ENCODE peak calls at places on chromosomes 12 and 14, in five cellular contexts. P, J, A, U and O are unnamed samples.

GRCh38 chr14:104696671-104697316 is 7.4 kb downstream of the INF2 start:
- DNase-seq in P (no peak), J (no peak), A (no peak), U (no peak), O (peak; percentile 26)

GRCh38 chr14:94337274-94337673 is 14.1 kb upstream of the SERPINA6 start:
- DNase-seq in P (no peak), J (no peak), A (no peak), U (no peak), O (no peak)

GRCh38 chr12:62632521-62632920 is 165.9 kb downstream of the MON2 start:
- DNase-seq in P (no peak), J (no peak), A (peak; percentile 23), U (peak; percentile 23), O (peak; percentile 66)

GRCh38 chr12:47991592-47991991 is 12.7 kb downstream of the COL2A1 start:
- DNase-seq in P (no peak), J (no peak), A (no peak), U (no peak), O (no peak)

GRCh38 chr12:126831115-126831514 is 1435.9 kb upstream of the TMEM132C start:
- DNase-seq in P (no peak), J (no peak), A (no peak), U (no peak), O (no peak)

GRCh38 chr14:73802431-73803188 is 49.0 kb upstream of the PTGR2 start:
- DNase-seq in P (no peak), J (no peak), A (peak; percentile 43), U (peak; percentile 16), O (no peak)

GRCh38 chr12:93536111-93536765 is 36.2 kb upstream of the SOCS2 start:
- DNase-seq in P (no peak), J (no peak), A (no peak), U (no peak), O (peak; percentile 8)

GRCh38 chr14:64970041-64970440 is 2.1 kb downstream of the RAB15 start:
- DNase-seq in P (no peak), J (no peak), A (no peak), U (no peak), O (no peak)

GRCh38 chr14:35305633-35306032 is 13.5 kb downstream of the PSMA6 start:
- DNase-seq in P (no peak), J (no peak), A (no peak), U (no peak), O (no peak)

GRCh38 chr14:100476012-100476822 is 111.0 kb downstream of the BEGAIN start:
- DNase-seq in P (no peak), J (no peak), A (no peak), U (no peak), O (no peak)

GRCh38 chr12:104133861-104134260 is 4.1 kb downstream of the NFYB start:
- DNase-seq in P (no peak), J (no peak), A (no peak), U (no peak), O (no peak)

GRCh38 chr14:61662437-61663311 is 32.6 kb upstream of the HIF1A start:
- DNase-seq in P (peak; percentile 5), J (no peak), A (peak; percentile 41), U (peak; percentile 46), O (no peak)